ENCODE peak calls at places on chromosomes 16 and 17, in six cellular contexts. One of them, this sample, is unnamed.

GRCh38 chr17:43601280-43602050 is 55.3 kb upstream of the ETV4 start:
- DNase-seq in activated naive CD4-positive, alpha-beta T cell: no peak
- DNase-seq in Peyer's patch: no peak
- DNase-seq in spleen: no peak
- DNase-seq in Caco-2: no peak
- DNase-seq in NCI-H2107: no peak
- DNase-seq in this sample: no peak

GRCh38 chr17:1709971-1710806 is at the start of gene TLCD2:
- DNase-seq in Caco-2: peak; percentile 92
- DNase-seq in activated naive CD4-positive, alpha-beta T cell: no peak
- DNase-seq in NCI-H2107: no peak
- DNase-seq in Peyer's patch: no peak
- DNase-seq in spleen: peak; percentile 85
- DNase-seq in this sample: peak; percentile 69

GRCh38 chr16:68629315-68629900 is 15.7 kb upstream of the CDH3 start:
- DNase-seq in activated naive CD4-positive, alpha-beta T cell: no peak
- DNase-seq in Peyer's patch: no peak
- DNase-seq in Caco-2: no peak
- DNase-seq in NCI-H2107: no peak
- DNase-seq in spleen: no peak
- DNase-seq in this sample: no peak

GRCh38 chr17:69779378-69780214 is 295.4 kb upstream of the KCNJ16 start:
- DNase-seq in Peyer's patch: no peak
- DNase-seq in activated naive CD4-positive, alpha-beta T cell: no peak
- DNase-seq in NCI-H2107: no peak
- DNase-seq in Caco-2: no peak
- DNase-seq in spleen: no peak
- DNase-seq in this sample: peak; percentile 36

GRCh38 chr17:36941265-36942021 is 4.2 kb downstream of the LHX1 start:
- DNase-seq in Peyer's patch: no peak
- DNase-seq in Caco-2: no peak
- DNase-seq in spleen: no peak
- DNase-seq in NCI-H2107: no peak
- DNase-seq in activated naive CD4-positive, alpha-beta T cell: no peak
- DNase-seq in this sample: no peak

GRCh38 chr17:1179112-1179634 is 608 bp downstream of the ABR start:
- DNase-seq in activated naive CD4-positive, alpha-beta T cell: no peak
- DNase-seq in spleen: peak; percentile 84
- DNase-seq in Caco-2: no peak
- DNase-seq in Peyer's patch: no peak
- DNase-seq in NCI-H2107: no peak
- DNase-seq in this sample: no peak

GRCh38 chr16:67150058-67150832 is 553 bp downstream of the B3GNT9 start:
- DNase-seq in Peyer's patch: no peak
- DNase-seq in NCI-H2107: no peak
- DNase-seq in spleen: peak; percentile 79
- DNase-seq in Caco-2: peak; percentile 62
- DNase-seq in activated naive CD4-positive, alpha-beta T cell: no peak
- DNase-seq in this sample: peak; percentile 71

GRCh38 chr17:58755577-58756245 is at the start of gene PPM1E:
- DNase-seq in activated naive CD4-positive, alpha-beta T cell: no peak
- DNase-seq in Caco-2: peak; percentile 63
- DNase-seq in spleen: peak; percentile 86
- DNase-seq in NCI-H2107: peak; percentile 67
- DNase-seq in Peyer's patch: no peak
- DNase-seq in this sample: peak; percentile 53

GRCh38 chr17:54864070-54864469 is 36.6 kb upstream of the TOM1L1 start:
- DNase-seq in spleen: no peak
- DNase-seq in Peyer's patch: no peak
- DNase-seq in Caco-2: no peak
- DNase-seq in activated naive CD4-positive, alpha-beta T cell: no peak
- DNase-seq in NCI-H2107: no peak
- DNase-seq in this sample: no peak

GRCh38 chr16:23795369-23795768 is 40.4 kb upstream of the PRKCB start:
- DNase-seq in Caco-2: no peak
- DNase-seq in NCI-H2107: no peak
- DNase-seq in Peyer's patch: no peak
- DNase-seq in spleen: no peak
- DNase-seq in activated naive CD4-positive, alpha-beta T cell: no peak
- DNase-seq in this sample: no peak

GRCh38 chr17:73786286-73786743 is 142.1 kb upstream of the SDK2 start:
- DNase-seq in spleen: no peak
- DNase-seq in activated naive CD4-positive, alpha-beta T cell: no peak
- DNase-seq in Caco-2: peak; percentile 43
- DNase-seq in NCI-H2107: peak; percentile 70
- DNase-seq in Peyer's patch: no peak
- DNase-seq in this sample: no peak

GRCh38 chr17:55433029-55433628 is 11.5 kb upstream of the MMD start:
- DNase-seq in NCI-H2107: no peak
- DNase-seq in activated naive CD4-positive, alpha-beta T cell: no peak
- DNase-seq in Peyer's patch: no peak
- DNase-seq in Caco-2: peak; percentile 83
- DNase-seq in spleen: no peak
- DNase-seq in this sample: no peak

GRCh38 chr17:10127819-10128375 is 70.5 kb downstream of the GAS7 start:
- DNase-seq in activated naive CD4-positive, alpha-beta T cell: no peak
- DNase-seq in Caco-2: no peak
- DNase-seq in spleen: peak; percentile 85
- DNase-seq in NCI-H2107: no peak
- DNase-seq in Peyer's patch: peak; percentile 27
- DNase-seq in this sample: peak; percentile 68

GRCh38 chr16:50671644-50672260 is 9.4 kb downstream of the SNX20 start:
- DNase-seq in spleen: peak; percentile 25
- DNase-seq in Peyer's patch: no peak
- DNase-seq in Caco-2: peak; percentile 69
- DNase-seq in NCI-H2107: no peak
- DNase-seq in activated naive CD4-positive, alpha-beta T cell: no peak
- DNase-seq in this sample: no peak

GRCh38 chr17:73155410-73156165 is 9.2 kb upstream of the SSTR2 start:
- DNase-seq in spleen: no peak
- DNase-seq in NCI-H2107: no peak
- DNase-seq in Caco-2: no peak
- DNase-seq in activated naive CD4-positive, alpha-beta T cell: no peak
- DNase-seq in Peyer's patch: no peak
- DNase-seq in this sample: no peak

GRCh38 chr16:29844575-29845331 is 18.3 kb downstream of the CDIPT start:
- DNase-seq in spleen: no peak
- DNase-seq in activated naive CD4-positive, alpha-beta T cell: no peak
- DNase-seq in NCI-H2107: no peak
- DNase-seq in Caco-2: no peak
- DNase-seq in Peyer's patch: no peak
- DNase-seq in this sample: no peak

GRCh38 chr16:19077879-19078278 is 10.5 kb downstream of the COQ7 start:
- DNase-seq in spleen: no peak
- DNase-seq in Caco-2: no peak
- DNase-seq in Peyer's patch: no peak
- DNase-seq in activated naive CD4-positive, alpha-beta T cell: no peak
- DNase-seq in NCI-H2107: no peak
- DNase-seq in this sample: no peak

GRCh38 chr17:27577884-27578717 is 52.9 kb upstream of the LGALS9 start:
- DNase-seq in spleen: no peak
- DNase-seq in Peyer's patch: no peak
- DNase-seq in activated naive CD4-positive, alpha-beta T cell: no peak
- DNase-seq in Caco-2: no peak
- DNase-seq in NCI-H2107: no peak
- DNase-seq in this sample: no peak

GRCh38 chr17:386145-386876 is 33.7 kb upstream of the RPH3AL start:
- DNase-seq in activated naive CD4-positive, alpha-beta T cell: peak; percentile 58
- DNase-seq in NCI-H2107: no peak
- DNase-seq in Peyer's patch: peak; percentile 67
- DNase-seq in Caco-2: peak; percentile 92
- DNase-seq in spleen: peak; percentile 97
- DNase-seq in this sample: peak; percentile 29

GRCh38 chr16:86545481-86545880 is 9.6 kb downstream of the MTHFSD start:
- DNase-seq in Peyer's patch: no peak
- DNase-seq in activated naive CD4-positive, alpha-beta T cell: no peak
- DNase-seq in Caco-2: no peak
- DNase-seq in spleen: no peak
- DNase-seq in NCI-H2107: no peak
- DNase-seq in this sample: no peak

GRCh38 chr17:208429-208828 is 27.0 kb upstream of the DOC2B start:
- DNase-seq in activated naive CD4-positive, alpha-beta T cell: no peak
- DNase-seq in Caco-2: no peak
- DNase-seq in Peyer's patch: no peak
- DNase-seq in spleen: peak; percentile 53
- DNase-seq in NCI-H2107: no peak
- DNase-seq in this sample: no peak

This sample was measured in SJSA1.